ENCODE peak calls at places on chromosomes 11 and 22, in five cellular contexts. F is activated T-cell treated with anti-CD3 and anti-CD28 coated beads for 1 hour; R is left colon; P is stimulated activated CD8-positive, alpha-beta memory T cell treated with anti-CD3 and anti-CD28 coated beads, Interleukin-15, amount 100 ng/mL, for 4 hours; E is astrocyte of the spinal cord. W is an unnamed sample.

GRCh38 chr22:49072996-49073645 is 754.6 kb downstream of the BRD1 start:
- DNase-seq in E (no peak), F (no peak), P (no peak), R (no peak), W (no peak)

GRCh38 chr11:62880231-62880802 is 379 bp upstream of the SLC3A2 start:
- DNase-seq in P (no peak), R (no peak), F (no peak), E (peak; percentile 69), W (peak; percentile 83)

GRCh38 chr22:26767351-26767970 is 110.1 kb downstream of the MIAT start:
- DNase-seq in R (no peak), E (no peak), P (no peak), F (no peak), W (no peak)

GRCh38 chr11:65851083-65851579 is 6.8 kb downstream of the CFL1 start:
- DNase-seq in R (no peak), E (no peak), F (no peak), P (no peak), W (peak; percentile 33)

GRCh38 chr11:77669848-77670511 is 32.4 kb upstream of the CLNS1A start:
- DNase-seq in F (no peak), R (no peak), P (no peak), E (peak; percentile 16), W (peak; percentile 73)

GRCh38 chr22:48897959-48898358 is 929.7 kb downstream of the BRD1 start:
- DNase-seq in P (no peak), E (no peak), R (no peak), F (no peak), W (no peak)

GRCh38 chr11:47466701-47467250 is 17.8 kb upstream of the RAPSN start:
- DNase-seq in F (no peak), E (peak; percentile 79), R (peak; percentile 39), P (no peak), W (peak; percentile 73)

GRCh38 chr22:46081831-46082210 is 68.5 kb upstream of the PPARA start:
- DNase-seq in F (no peak), E (no peak), P (no peak), R (no peak), W (no peak)

GRCh38 chr22:21650823-21651520 is 8.9 kb downstream of the SDF2L1 start:
- DNase-seq in P (no peak), F (no peak), E (peak; percentile 2), R (no peak), W (no peak)

GRCh38 chr11:47946682-47947575 is 33.4 kb upstream of the PTPRJ start:
- DNase-seq in R (peak; percentile 64), P (no peak), E (peak; percentile 96), F (no peak), W (peak; percentile 91)

GRCh38 chr11:2481253-2481652 is 36.4 kb downstream of the KCNQ1 start:
- DNase-seq in P (no peak), F (no peak), E (no peak), R (no peak), W (no peak)

GRCh38 chr11:48028909-48029685 is 48.7 kb downstream of the PTPRJ start:
- DNase-seq in E (no peak), F (no peak), R (no peak), P (no peak), W (peak; percentile 62)

GRCh38 chr11:35030716-35031213 is 108.2 kb upstream of the CD44 start:
- DNase-seq in P (no peak), F (no peak), R (no peak), E (peak; percentile 97), W (peak; percentile 94)

GRCh38 chr11:113255741-113256140 is 58.6 kb upstream of the TTC12 start:
- DNase-seq in R (no peak), E (no peak), P (no peak), F (no peak), W (no peak)

GRCh38 chr11:8698379-8698851 is 15.8 kb downstream of the RPL27A start:
- DNase-seq in F (no peak), E (no peak), P (no peak), R (no peak), W (no peak)

GRCh38 chr22:31789803-31790202 is 36.0 kb downstream of the DEPDC5 start:
- DNase-seq in F (no peak), P (no peak), R (no peak), E (no peak), W (no peak)

GRCh38 chr22:27133951-27134664 is 476.7 kb downstream of the MIAT start:
- DNase-seq in P (no peak), R (no peak), E (peak; percentile 88), F (no peak), W (peak; percentile 90)

GRCh38 chr22:30159561-30160353 is 79.5 kb downstream of the HORMAD2 start:
- DNase-seq in P (no peak), F (no peak), E (peak; percentile 82), R (no peak), W (peak; percentile 91)

GRCh38 chr11:9347100-9347499 is 32.7 kb upstream of the TMEM41B start:
- DNase-seq in R (no peak), E (no peak), P (no peak), F (no peak), W (no peak)

GRCh38 chr22:46393791-46394333 is 58.3 kb downstream of the TRMU start:
- DNase-seq in E (no peak), F (no peak), R (peak; percentile 57), P (no peak), W (no peak)

GRCh38 chr11:61554172-61554988 is 26.5 kb downstream of the SYT7 start:
- DNase-seq in F (no peak), P (peak; percentile 58), E (no peak), R (peak; percentile 30), W (no peak)

GRCh38 chr11:100681064-100681502 is 6.0 kb upstream of the ARHGAP42 start:
- DNase-seq in R (peak; percentile 88), F (no peak), E (peak; percentile 73), P (no peak), W (peak; percentile 69)

GRCh38 chr11:14907411-14908213 is 15.6 kb upstream of the CYP2R1 start:
- DNase-seq in E (peak; percentile 27), P (peak; percentile 69), F (peak; percentile 82), R (peak; percentile 93), W (peak; percentile 64)

GRCh38 chr11:123183391-123184099 is 11.5 kb downstream of the CLMP start:
- DNase-seq in R (no peak), P (no peak), F (no peak), E (no peak), W (peak; percentile 35)

GRCh38 chr11:65041206-65042035 is at the start of gene SAC3D1:
- DNase-seq in P (no peak), E (no peak), F (no peak), R (peak; percentile 79), W (no peak)

GRCh38 chr22:40196628-40197027 is 18.9 kb downstream of the TNRC6B start:
- DNase-seq in F (no peak), P (no peak), R (no peak), E (peak; percentile 92), W (peak; percentile 93)

GRCh38 chr11:69337211-69337721 is 43.3 kb downstream of the MYEOV start:
- DNase-seq in E (peak; percentile 27), F (no peak), R (peak; percentile 61), P (peak; percentile 50), W (peak; percentile 48)

GRCh38 chr11:20238712-20239111 is 78.4 kb upstream of the DBX1 start:
- DNase-seq in P (no peak), F (no peak), E (no peak), R (peak; percentile 72), W (no peak)

GRCh38 chr11:61654397-61654829 is 25.8 kb upstream of the DAGLA start:
- DNase-seq in R (peak; percentile 71), F (no peak), E (no peak), P (no peak), W (no peak)

GRCh38 chr11:19345848-19346681 is 105.3 kb upstream of the E2F8 start:
- DNase-seq in F (no peak), E (peak; percentile 13), R (peak; percentile 11), P (no peak), W (peak; percentile 56)

GRCh38 chr11:3627291-3627690 is 14.5 kb downstream of the ART5 start:
- DNase-seq in R (no peak), E (peak; percentile 16), F (no peak), P (no peak), W (peak; percentile 78)

GRCh38 chr11:6219359-6219758 is 14.0 kb downstream of the C11orf42 start:
- DNase-seq in E (peak; percentile 87), P (no peak), F (no peak), R (no peak), W (peak; percentile 88)

W was measured in choroid plexus epithelial cell.